ENCODE peak calls at places on chromosome 20, in four cellular contexts. Y is left ventricle myocardium inferior, J is mammary epithelial cell, D is esophagus squamous epithelium. V is an unnamed sample.

GRCh38 chr20:6866741-6867140 is 99.3 kb downstream of the BMP2 start:
- DNase-seq in D (no peak), J (peak; percentile 66), Y (no peak), V (no peak)

GRCh38 chr20:7734216-7734615 is 206.0 kb downstream of the HAO1 start:
- DNase-seq in J (no peak), Y (no peak), D (no peak), V (no peak)

GRCh38 chr20:46970937-46971630 is 76.4 kb downstream of the EYA2 start:
- DNase-seq in Y (no peak), J (peak; percentile 88), D (no peak), V (no peak)

GRCh38 chr20:7585126-7585679 is 355.1 kb downstream of the HAO1 start:
- DNase-seq in D (no peak), Y (no peak), J (peak; percentile 31), V (no peak)

GRCh38 chr20:52191132-52191435 is 495 bp downstream of the ZFP64 start:
- DNase-seq in D (no peak), Y (no peak), J (no peak), V (peak; percentile 48)

GRCh38 chr20:6606651-6607050 is 160.8 kb upstream of the BMP2 start:
- DNase-seq in D (no peak), J (no peak), Y (no peak), V (no peak)

GRCh38 chr20:2446845-2447244 is 23.7 kb downstream of the SNRPB start:
- DNase-seq in D (no peak), J (no peak), Y (no peak), V (no peak)

GRCh38 chr20:59745201-59745600 is 140.9 kb downstream of the PHACTR3 start:
- DNase-seq in D (no peak), J (no peak), Y (no peak), V (no peak)

GRCh38 chr20:38219006-38219950 is 41.3 kb downstream of the KIAA1755 start:
- DNase-seq in J (no peak), D (no peak), Y (no peak), V (no peak)

GRCh38 chr20:59566631-59567524 is 37.5 kb upstream of the PHACTR3 start:
- DNase-seq in D (no peak), J (no peak), Y (no peak), V (no peak)

GRCh38 chr20:20205862-20206236 is 153.5 kb downstream of the CFAP61 start:
- DNase-seq in J (no peak), D (no peak), Y (no peak), V (no peak)

GRCh38 chr20:36010745-36011326 is 42.4 kb downstream of the CNBD2 start:
- DNase-seq in D (no peak), Y (no peak), J (no peak), V (no peak)

GRCh38 chr20:45179166-45179565 is 4.5 kb downstream of the PI3 start:
- DNase-seq in D (no peak), J (no peak), Y (no peak), V (no peak)

GRCh38 chr20:37539956-37540455 is 12.3 kb upstream of the BLCAP start:
- DNase-seq in Y (no peak), J (no peak), D (no peak), V (no peak)

GRCh38 chr20:33005132-33005566 is 916 bp upstream of the SUN5 start:
- DNase-seq in Y (no peak), J (no peak), D (no peak), V (no peak)

GRCh38 chr20:16107172-16107870 is 465.9 kb downstream of the KIF16B start:
- DNase-seq in D (no peak), J (no peak), Y (no peak), V (no peak)

GRCh38 chr20:20815711-20816455 is 103.4 kb upstream of the RALGAPA2 start:
- DNase-seq in Y (no peak), J (no peak), D (no peak), V (no peak)

GRCh38 chr20:35003211-35004031 is 47.8 kb downstream of the MYH7B start:
- DNase-seq in D (no peak), Y (peak; percentile 17), J (no peak), V (no peak)

GRCh38 chr20:31568773-31569162 is 36.3 kb upstream of the ID1 start:
- DNase-seq in D (no peak), J (no peak), Y (no peak), V (no peak)

GRCh38 chr20:32971703-32972161 is 32.5 kb downstream of the SUN5 start:
- DNase-seq in Y (no peak), J (no peak), D (no peak), V (no peak)

GRCh38 chr20:61997891-61998290 is 67.8 kb downstream of the TAF4 start:
- DNase-seq in J (no peak), D (no peak), Y (no peak), V (no peak)
- H3K27ac ChIP-seq in J (no peak overlapping the region), D (no peak overlapping the region), Y (no peak overlapping the region), V (no peak overlapping the region)

DNA sequence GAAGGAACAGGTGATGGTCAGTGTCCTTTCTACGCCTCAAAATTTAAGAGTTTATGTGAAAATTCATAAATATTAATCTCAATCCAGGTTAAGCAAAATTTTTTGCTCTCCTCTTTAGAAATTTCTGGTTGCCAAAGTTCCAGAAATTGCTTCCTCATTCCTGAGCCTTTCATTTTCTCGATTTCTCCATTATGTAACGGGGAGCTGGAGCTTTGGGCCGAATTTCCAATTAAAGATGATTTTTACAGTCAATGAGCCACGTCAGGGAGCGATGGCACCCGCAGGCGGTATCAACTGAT is 35.8 kb upstream of the PRND start:
- DNase-seq in D (no peak), J (no peak), Y (no peak), V (no peak)
- H3K4me1 ChIP-seq in D (peaks cover 20% of the 10 kb centered on the region), J (peaks cover 55% of the 10 kb centered on the region), Y (peaks cover 73% of the 10 kb centered on the region), V (no peaks in the 10 kb centered on the region)

GRCh38 chr20:48736636-48737035 is 91.2 kb downstream of the PREX1 start:
- DNase-seq in D (no peak), J (no peak), Y (no peak), V (no peak)
- H3K27me3 ChIP-seq in D (no peaks in the 10 kb centered on the region), J (no peaks in the 10 kb centered on the region), Y (no peaks in the 10 kb centered on the region), V (no peaks in the 10 kb centered on the region)

GRCh38 chr20:24651973-24652340 is 182.5 kb downstream of the SYNDIG1 start:
- DNase-seq in Y (no peak), D (no peak), J (no peak), V (no peak)
- H3K27ac ChIP-seq in Y (no peak overlapping the region), D (no peak overlapping the region), J (no peak overlapping the region), V (no peak overlapping the region)

GRCh38 chr20:23028377-23028776 is 6.7 kb upstream of the SSTR4 start:
- DNase-seq in Y (no peak), D (no peak), J (no peak), V (no peak)
- H3K4me1 ChIP-seq in Y (peaks cover 24% of the 10 kb centered on the region), D (no peaks in the 10 kb centered on the region), J (no peaks in the 10 kb centered on the region), V (peaks cover 2% of the 10 kb centered on the region)

DNA sequence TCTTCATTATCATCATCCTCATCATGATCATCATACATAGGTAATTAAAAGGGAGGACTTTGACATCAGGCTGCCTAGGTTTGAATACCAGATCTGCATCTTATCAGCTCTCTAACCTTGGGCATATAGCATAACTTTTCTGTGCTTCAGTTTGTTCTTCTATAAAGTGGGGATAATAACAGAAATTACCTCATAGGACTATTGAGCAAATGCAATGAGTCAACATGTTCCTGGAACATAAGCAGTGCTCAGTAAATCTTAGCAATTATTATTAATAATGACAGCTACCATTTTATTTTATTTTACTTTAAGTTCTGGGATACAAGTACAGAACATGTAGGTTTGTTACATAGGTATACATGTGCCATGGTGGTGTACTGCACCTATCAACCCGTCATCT is 7.2 kb downstream of the C20orf202 start:
- DNase-seq in J (no peak), Y (no peak), D (no peak), V (no peak)
- H3K27me3 ChIP-seq in J (peaks cover 1% of the 10 kb centered on the region), Y (peaks cover 32% of the 10 kb centered on the region), D (no peaks in the 10 kb centered on the region), V (no peaks in the 10 kb centered on the region)

GRCh38 chr20:14495066-14495465 is 157.7 kb upstream of the FLRT3 start:
- DNase-seq in Y (no peak), D (no peak), J (no peak), V (no peak)
- H3K27ac ChIP-seq in Y (no peak overlapping the region), D (no peak overlapping the region), J (no peak overlapping the region), V (no peak overlapping the region)

GRCh38 chr20:41005361-41005729 is 23.3 kb upstream of the TOP1 start:
- DNase-seq in J (peak; percentile 91), D (peak; percentile 40), Y (peak; percentile 86), V (peak; percentile 87)

GRCh38 chr20:41006126-41006935 is 22.3 kb upstream of the TOP1 start:
- DNase-seq in J (no peak), D (no peak), Y (no peak), V (no peak)

GRCh38 chr20:41011551-41012067 is 17.0 kb upstream of the TOP1 start:
- DNase-seq in J (no peak), Y (no peak), D (no peak), V (peak; percentile 67)

GRCh38 chr20:41006936-41007871 is 21.4 kb upstream of the TOP1 start:
- DNase-seq in Y (no peak), D (no peak), J (no peak), V (no peak)

DNA sequence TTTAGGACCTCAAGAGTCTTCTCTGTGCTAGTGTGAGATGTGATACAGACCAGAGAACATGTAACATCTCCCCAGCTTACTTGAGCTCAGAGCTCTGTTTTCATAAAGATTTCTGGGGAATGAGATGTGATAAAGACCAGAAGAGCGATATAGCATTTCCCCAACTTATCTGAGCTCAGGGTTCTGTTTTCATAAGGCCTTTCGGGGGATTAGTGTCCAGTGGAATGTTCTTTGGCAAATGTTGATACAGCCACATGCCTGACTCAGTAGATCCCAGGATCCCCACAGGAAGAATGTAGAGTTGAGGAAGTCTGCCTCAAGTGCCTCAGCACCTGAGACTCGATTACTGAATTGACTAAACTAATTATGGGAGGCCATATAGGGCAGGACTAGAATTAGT is 18.7 kb upstream of the TOP1 start:
- DNase-seq in D (no peak), Y (no peak), J (no peak), V (no peak)
- H3K4me1 ChIP-seq in D (peaks cover 11% of the 10 kb centered on the region), Y (peaks cover 26% of the 10 kb centered on the region), J (peaks cover 29% of the 10 kb centered on the region), V (peaks cover 29% of the 10 kb centered on the region)

GRCh38 chr20:63160641-63161175 is 55.2 kb downstream of the YTHDF1 start:
- DNase-seq in J (no peak), D (no peak), Y (no peak), V (no peak)

GRCh38 chr20:63159826-63160640 is 55.9 kb downstream of the YTHDF1 start:
- DNase-seq in Y (no peak), J (no peak), D (no peak), V (no peak)

GRCh38 chr20:63161176-63161651 is 54.7 kb downstream of the YTHDF1 start:
- DNase-seq in D (no peak), Y (no peak), J (no peak), V (no peak)

GRCh38 chr20:63158352-63158751 is 57.6 kb downstream of the YTHDF1 start:
- DNase-seq in Y (no peak), D (no peak), J (no peak), V (no peak)

GRCh38 chr20:63158845-63159244 is 57.1 kb downstream of the YTHDF1 start:
- DNase-seq in Y (no peak), D (no peak), J (no peak), V (no peak)
- H3K27me3 ChIP-seq in Y (peaks cover 93% of the 10 kb centered on the region), D (no peaks in the 10 kb centered on the region), J (peaks cover 3% of the 10 kb centered on the region), V (no peaks in the 10 kb centered on the region)

V was measured in lung.